ENCODE peak calls at places on chromosomes 13 and 19, in nine cellular contexts. R is amygdala; L is NCI-H2081 treated with DMSO at 0.1 percent for 48 hours; C is stimulated activated CD8-positive, alpha-beta memory T cell treated with anti-CD3 and anti-CD28 coated beads, Interleukin-2, amount 100 ng/mL, for 1 hour; T is HEK293T; S is tibial artery; M is psoas muscle; U is AG20443; O is kidney tubule cell. E is an unnamed sample.
A peak's percentile ranks its signal among the peaks of the same experiment; 100 is the strongest.

GRCh38 chr13:86554066-86554465 is 754.8 kb upstream of the SLITRK6 start:
- DNase-seq in R (no peak), L (no peak), C (no peak), T (no peak), S (no peak), M (no peak), U (no peak), O (no peak), E (no peak)

GRCh38 chr13:26985285-26985878 is 186.2 kb downstream of the USP12 start:
- DNase-seq in R (peak; percentile 10), L (no peak), C (peak; percentile 48), T (peak; percentile 68), S (peak; percentile 76), M (no peak), U (peak; percentile 80), O (peak; percentile 79), E (peak; percentile 23)

GRCh38 chr13:105341256-105341655 is 1194.2 kb downstream of the EFNB2 start:
- DNase-seq in R (no peak), L (no peak), C (no peak), T (no peak), S (no peak), M (no peak), U (no peak), O (no peak), E (no peak)

GRCh38 chr13:30576528-30576927 is 41.2 kb upstream of the USPL1 start:
- DNase-seq in R (no peak), L (no peak), C (no peak), T (no peak), S (no peak), M (no peak), U (no peak), O (peak; percentile 78), E (no peak)

GRCh38 chr13:27524981-27525975 is 74.9 kb upstream of the MTIF3 start:
- DNase-seq in R (no peak), L (no peak), C (no peak), T (no peak), S (no peak), M (no peak), U (no peak), O (no peak), E (no peak)

GRCh38 chr19:15249912-15250634 is 17.8 kb upstream of the EPHX3 start:
- DNase-seq in R (no peak), L (no peak), C (no peak), T (no peak), S (peak; percentile 78), M (peak; percentile 82), U (peak; percentile 93), O (peak; percentile 66), E (no peak)

GRCh38 chr19:49807888-49808675 is 5.0 kb downstream of the FUZ start:
- DNase-seq in R (no peak), L (no peak), C (no peak), T (no peak), S (no peak), M (no peak), U (no peak), O (no peak), E (no peak)

GRCh38 chr13:60788156-60788829 is 391.3 kb downstream of the TDRD3 start:
- DNase-seq in R (no peak), L (no peak), C (no peak), T (no peak), S (peak; percentile 67), M (peak; percentile 45), U (no peak), O (no peak), E (no peak)

GRCh38 chr13:74246398-74246975 is 112.3 kb upstream of the KLF12 start:
- DNase-seq in R (no peak), L (no peak), C (peak; percentile 14), T (no peak), S (peak; percentile 22), M (no peak), U (no peak), O (no peak), E (no peak)

GRCh38 chr19:4379383-4380253 is 20.7 kb downstream of the SH3GL1 start:
- DNase-seq in R (no peak), L (no peak), C (no peak), T (no peak), S (no peak), M (peak; percentile 93), U (no peak), O (peak; percentile 99), E (no peak)

GRCh38 chr13:45473627-45474026 is 8.9 kb downstream of the COG3 start:
- DNase-seq in R (no peak), L (no peak), C (no peak), T (peak; percentile 22), S (no peak), M (no peak), U (no peak), O (no peak), E (no peak)

GRCh38 chr19:45599286-45599685 is 2.7 kb downstream of the GPR4 start:
- DNase-seq in R (no peak), L (no peak), C (no peak), T (no peak), S (no peak), M (no peak), U (no peak), O (no peak), E (no peak)

GRCh38 chr19:17306285-17306714 is 628 bp downstream of the MRPL34 start:
- DNase-seq in R (no peak), L (no peak), C (no peak), T (no peak), S (no peak), M (no peak), U (no peak), O (peak; percentile 6), E (no peak)

GRCh38 chr19:39104104-39104708 is 20.0 kb downstream of the ACP7 start:
- DNase-seq in R (no peak), L (no peak), C (no peak), T (no peak), S (no peak), M (no peak), U (no peak), O (no peak), E (no peak)

GRCh38 chr13:36341718-36342117 is 4.5 kb downstream of the SPART start:
- DNase-seq in R (no peak), L (no peak), C (no peak), T (no peak), S (no peak), M (no peak), U (peak; percentile 11), O (peak; percentile 33), E (no peak)

GRCh38 chr19:888615-889385 is 4.2 kb downstream of the MED16 start:
- DNase-seq in R (no peak), L (no peak), C (peak; percentile 24), T (no peak), S (no peak), M (peak; percentile 42), U (no peak), O (no peak), E (no peak)

GRCh38 chr19:32691952-32692726 is 518 bp downstream of the NUDT19 start:
- DNase-seq in R (peak; percentile 63), L (no peak), C (no peak), T (peak; percentile 45), S (peak; percentile 51), M (peak; percentile 85), U (peak; percentile 84), O (peak; percentile 79), E (peak; percentile 47)

GRCh38 chr19:47729799-47730520 is 15.4 kb upstream of the NOP53 start:
- DNase-seq in R (no peak), L (no peak), C (no peak), T (peak; percentile 82), S (peak; percentile 69), M (peak; percentile 86), U (no peak), O (peak; percentile 79), E (peak; percentile 26)

GRCh38 chr19:52522555-52522954 is 4.9 kb upstream of the ZNF808 start:
- DNase-seq in R (no peak), L (no peak), C (no peak), T (no peak), S (no peak), M (no peak), U (no peak), O (no peak), E (no peak)

GRCh38 chr13:25654332-25654731 is 282.6 kb downstream of the ATP8A2 start:
- DNase-seq in R (no peak), L (no peak), C (no peak), T (no peak), S (no peak), M (peak; percentile 74), U (no peak), O (no peak), E (no peak)

GRCh38 chr19:8212212-8212611 is 3.0 kb downstream of the CERS4 start:
- DNase-seq in R (no peak), L (no peak), C (no peak), T (no peak), S (no peak), M (no peak), U (no peak), O (no peak), E (no peak)

GRCh38 chr13:58946274-58946673 is 1217.5 kb downstream of the DIAPH3 start:
- DNase-seq in R (no peak), L (no peak), C (no peak), T (no peak), S (no peak), M (no peak), U (no peak), O (no peak), E (no peak)

GRCh38 chr19:45321848-45322247 is 827 bp downstream of the CKM start:
- DNase-seq in R (no peak), L (no peak), C (no peak), T (no peak), S (no peak), M (peak; percentile 86), U (no peak), O (no peak), E (no peak)

GRCh38 chr13:102965802-102966201 is 100.4 kb downstream of the SLC10A2 start:
- DNase-seq in R (no peak), L (no peak), C (no peak), T (no peak), S (no peak), M (no peak), U (no peak), O (no peak), E (no peak)